ENCODE peak calls at places on chromosomes 1 and 21, in five cellular contexts. J, R, K, N and S are unnamed samples.

GRCh38 chr1:235275223-235275622 is 52.8 kb downstream of the ARID4B start:
- DNase-seq in J (no peak), R (no peak), K (no peak), N (no peak), S (no peak)

GRCh38 chr1:165854101-165854845 is 26.9 kb downstream of the UCK2 start:
- DNase-seq in J (peak; percentile 76), R (no peak), K (peak; percentile 99), N (peak; percentile 99), S (peak; percentile 84)

GRCh38 chr1:161052899-161053298 is 7.1 kb upstream of the USF1 start:
- DNase-seq in J (no peak), R (no peak), K (no peak), N (no peak), S (no peak)

GRCh38 chr1:116751626-116752025 is 2.6 kb upstream of the CD2 start:
- DNase-seq in J (no peak), R (no peak), K (no peak), N (no peak), S (no peak)

GRCh38 chr1:30372792-30373433 is 350.5 kb downstream of the MATN1 start:
- DNase-seq in J (no peak), R (no peak), K (no peak), N (no peak), S (no peak)

GRCh38 chr1:17438977-17439249 is 564 bp downstream of the RCC2 start:
- DNase-seq in J (no peak), R (no peak), K (no peak), N (no peak), S (no peak)

GRCh38 chr21:35203093-35204021 is 154.3 kb upstream of the RUNX1 start:
- DNase-seq in J (no peak), R (no peak), K (peak; percentile 94), N (peak; percentile 73), S (no peak)

GRCh38 chr21:38815060-38815405 is 9.3 kb downstream of the ETS2 start:
- DNase-seq in J (peak; percentile 80), R (no peak), K (peak; percentile 66), N (no peak), S (peak; percentile 85)

GRCh38 chr1:166638137-166638536 is 201.1 kb upstream of the POGK start:
- DNase-seq in J (no peak), R (no peak), K (no peak), N (no peak), S (no peak)

GRCh38 chr1:214513394-214513793 is 38.0 kb downstream of the PTPN14 start:
- DNase-seq in J (no peak), R (no peak), K (no peak), N (no peak), S (no peak)

GRCh38 chr21:16978309-16978895 is 534.4 kb upstream of the CXADR start:
- DNase-seq in J (no peak), R (no peak), K (no peak), N (no peak), S (no peak)

GRCh38 chr1:240609527-240610060 is 2.4 kb downstream of the GREM2 start:
- DNase-seq in J (no peak), R (no peak), K (no peak), N (no peak), S (no peak)

GRCh38 chr1:200035956-200036615 is 8.6 kb downstream of the NR5A2 start:
- DNase-seq in J (no peak), R (no peak), K (no peak), N (no peak), S (no peak)

GRCh38 chr1:1573843-1574720 is 581 bp downstream of the SSU72 start:
- DNase-seq in J (peak; percentile 48), R (peak; percentile 52), K (peak; percentile 67), N (peak; percentile 50), S (peak; percentile 76)
- TF ChIP-seq CTCF in J (peak; percentile 31), R (no peak), K (peak; percentile 14), N (peak; percentile 2), S (peak; percentile 34)

DNA sequence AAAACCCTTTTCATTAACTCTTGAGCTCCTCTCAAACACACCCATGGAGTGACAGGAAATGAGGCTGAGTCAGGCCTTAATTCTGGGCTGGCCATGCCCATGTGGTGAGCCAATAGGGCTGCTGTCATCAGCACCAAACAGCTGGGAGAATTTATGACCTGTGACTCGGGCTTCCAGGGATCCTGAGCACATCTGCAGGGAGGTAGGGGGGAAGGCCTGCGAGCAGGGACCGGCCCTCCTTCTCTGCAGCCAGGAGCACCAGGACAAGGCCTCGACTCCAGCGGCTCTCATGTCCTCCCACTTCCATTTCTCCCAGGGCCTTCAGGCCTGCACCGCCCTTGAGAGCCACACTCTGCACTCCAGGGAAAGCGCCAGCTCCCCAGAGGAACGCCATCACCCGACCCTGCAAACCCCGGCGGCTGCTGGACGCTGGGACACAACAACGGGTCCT is 14.6 kb downstream of the RIPK4 start:
- DNase-seq in J (peak; percentile 84), R (no peak), K (peak; percentile 53), N (peak; percentile 83), S (peak; percentile 87)
- H3K4me3 ChIP-seq in J (no peak overlapping the region), R (no peak overlapping the region), K (no peak overlapping the region), N (no peak overlapping the region), S (peak overlapping the region; percentile 15)

DNA sequence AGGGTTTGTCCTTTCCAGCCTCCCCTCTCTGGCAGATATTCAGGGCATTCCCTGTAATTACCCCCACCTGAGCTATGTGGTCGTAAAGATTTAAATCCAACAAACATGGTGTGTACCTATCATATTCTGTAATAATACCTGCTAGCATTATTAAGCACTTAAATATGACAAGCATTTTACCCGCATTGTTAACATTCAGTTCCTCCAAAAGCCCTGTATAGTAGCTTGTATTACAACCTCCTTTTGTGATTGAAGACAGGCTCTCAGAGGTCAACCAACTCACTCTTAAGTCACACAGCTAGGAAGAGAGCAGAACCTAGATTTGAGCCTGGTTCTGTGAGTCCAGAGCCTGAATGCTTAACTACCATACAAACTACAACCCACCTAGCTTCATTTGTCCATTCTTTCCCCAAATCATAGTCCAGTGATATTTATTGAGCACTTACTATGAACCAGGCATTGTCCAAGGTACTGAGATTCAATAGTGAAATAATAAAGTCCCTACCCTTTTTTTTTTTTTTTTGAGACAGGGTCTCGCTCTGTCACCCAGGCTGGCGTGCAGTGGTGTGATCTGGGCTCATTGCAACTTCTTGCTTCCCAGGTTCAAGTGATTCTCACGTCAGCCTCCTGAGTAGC is 13.8 kb upstream of the KDM4A start:
- DNase-seq in J (no peak), R (no peak), K (no peak), N (no peak), S (no peak)
- TF ChIP-seq CTCF in J (no peak), R (no peak), K (no peak), N (no peak), S (no peak)

DNA sequence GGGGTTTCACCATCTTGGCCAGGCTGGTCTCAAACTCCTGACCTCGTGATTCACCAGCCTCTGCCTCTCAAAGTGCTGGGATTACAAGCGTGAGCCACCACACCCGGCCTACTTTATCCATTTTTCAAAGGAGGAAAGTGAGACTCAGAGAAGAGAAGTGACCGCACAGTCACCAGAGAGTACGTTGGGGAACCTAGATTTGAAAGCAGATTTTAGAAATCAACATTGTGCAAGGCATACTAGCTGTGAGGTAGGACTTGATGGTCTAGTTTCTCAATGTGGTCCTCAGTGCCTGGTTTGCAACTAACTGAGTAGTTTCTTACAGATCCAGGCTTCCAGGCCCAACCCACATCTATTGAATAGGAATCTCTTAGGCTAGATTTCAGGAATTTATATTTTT is 1.7 kb upstream of the PRCC start:
- DNase-seq in J (no peak), R (no peak), K (no peak), N (no peak), S (no peak)
- H3K4me3 ChIP-seq in J (no peak overlapping the region), R (no peak overlapping the region), K (no peak overlapping the region), N (peak overlapping the region; percentile 88), S (peak overlapping the region; percentile 92)

DNA sequence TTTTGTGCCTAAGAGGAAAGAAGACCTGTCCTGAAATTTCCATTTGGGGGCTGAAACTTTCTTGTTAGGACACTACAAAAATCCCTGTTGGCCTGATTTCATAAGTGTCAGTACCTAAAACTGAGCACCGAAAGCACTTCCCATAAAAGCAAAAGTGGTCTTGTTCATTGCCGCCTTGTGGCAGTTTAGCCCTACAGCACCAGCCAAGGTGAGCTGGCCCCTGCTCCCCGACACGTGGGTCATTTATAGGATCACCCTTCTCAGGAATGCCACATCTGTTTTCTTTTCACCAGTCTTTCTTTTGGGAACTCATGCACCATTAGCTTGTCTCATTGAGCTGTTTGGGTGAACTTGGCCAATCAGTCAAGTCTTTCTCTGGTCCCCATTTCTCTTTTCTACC is 155.8 kb upstream of the KAZN start:
- DNase-seq in J (no peak), R (no peak), K (no peak), N (no peak), S (no peak)
- TF ChIP-seq CTCF in J (no peak), R (no peak), K (no peak), N (no peak), S (no peak)

GRCh38 chr21:29942033-29942432 is 2.2 kb upstream of the GRIK1 start:
- DNase-seq in J (no peak), R (no peak), K (no peak), N (no peak), S (no peak)

GRCh38 chr21:29943885-29944284 is 4.1 kb upstream of the GRIK1 start:
- DNase-seq in J (peak; percentile 7), R (no peak), K (no peak), N (no peak), S (peak; percentile 14)

GRCh38 chr21:29940993-29941392 is 1.2 kb upstream of the GRIK1 start:
- DNase-seq in J (no peak), R (no peak), K (no peak), N (no peak), S (no peak)

GRCh38 chr21:29939859-29940245 is at the start of gene GRIK1:
- DNase-seq in J (peak; percentile 1), R (no peak), K (peak; percentile 4), N (no peak), S (peak; percentile 15)

GRCh38 chr21:29938968-29939858 is 583 bp downstream of the GRIK1 start:
- DNase-seq in J (no peak), R (no peak), K (peak; percentile 13), N (no peak), S (peak; percentile 5)
- H3K4me3 ChIP-seq in J (peak overlapping the region; percentile 11), R (no peak overlapping the region), K (peak overlapping the region; percentile 20), N (peak overlapping the region; percentile 16), S (peak overlapping the region; percentile 16)